ENCODE peak calls at places on chromosomes 5 and 9, in nine cellular contexts. P, A, G, C, N, W, U, X and D are unnamed samples.

GRCh38 chr9:89380437-89381307 is 62.4 kb downstream of the SECISBP2 start:
- DNase-seq in G (no peak), A (no peak), U (no peak), C (no peak), N (no peak), X (no peak), W (no peak), P (no peak), D (no peak)

GRCh38 chr9:81389569-81389993 is 299.8 kb downstream of the TLE1 start:
- DNase-seq in C (no peak), N (no peak), P (no peak), A (no peak), X (no peak), U (peak), W (no peak), G (no peak), D (peak)

GRCh38 chr9:124309665-124310064 is 51.9 kb downstream of the NEK6 start:
- DNase-seq in W (no peak), G (no peak), A (no peak), N (peak), C (no peak), X (no peak), U (peak), P (no peak), D (peak)

GRCh38 chr9:26313108-26313507 is 579.5 kb downstream of the CAAP1 start:
- DNase-seq in W (no peak), U (no peak), X (no peak), N (no peak), P (no peak), C (no peak), G (no peak), A (no peak), D (no peak)

GRCh38 chr9:34505370-34506120 is 17.2 kb downstream of the ENHO start:
- DNase-seq in P (no peak), N (no peak), U (peak), W (no peak), A (no peak), G (no peak), C (no peak), X (no peak), D (no peak)

GRCh38 chr5:42598311-42598710 is 158.3 kb upstream of the CCDC152 start:
- DNase-seq in G (no peak), N (no peak), U (no peak), C (no peak), P (no peak), W (no peak), X (no peak), A (no peak), D (no peak)

GRCh38 chr9:36319183-36319582 is 60.9 kb upstream of the GNE start:
- DNase-seq in P (no peak), X (no peak), C (no peak), U (no peak), W (no peak), G (no peak), N (no peak), A (no peak), D (no peak)

GRCh38 chr9:112815868-112816267 is 65.3 kb downstream of the SNX30 start:
- DNase-seq in U (no peak), P (no peak), W (no peak), X (no peak), A (no peak), G (no peak), C (no peak), N (no peak), D (no peak)

GRCh38 chr9:95499101-95499676 is 17.6 kb downstream of the PTCH1 start:
- DNase-seq in A (no peak), W (no peak), N (peak), P (no peak), X (no peak), G (no peak), U (no peak), C (no peak), D (peak)